ENCODE peak calls at places on chromosome 15, in four cellular contexts. One of them, this sample, is unnamed.
A peak's percentile ranks its signal among the peaks of the same experiment; 100 is the strongest.

GRCh38 chr15:32870240-32871033 is 152.6 kb downstream of the GREM1 start:
- DNase-seq in NCI-H1092: no peak
- DNase-seq in activated gamma-delta T cell treated with Interleukin-2 at 50 U/mL for 16 hours: no peak
- DNase-seq in BJ: peak; percentile 90
- DNase-seq in this sample: peak; percentile 92

GRCh38 chr15:92601940-92602593 is 53.5 kb downstream of the FAM174B start:
- DNase-seq in NCI-H1092: no peak
- DNase-seq in activated gamma-delta T cell treated with Interleukin-2 at 50 U/mL for 16 hours: no peak
- DNase-seq in BJ: no peak
- DNase-seq in this sample: no peak

GRCh38 chr15:77411614-77411976 is 8.3 kb downstream of the PEAK1 start:
- DNase-seq in NCI-H1092: no peak
- DNase-seq in activated gamma-delta T cell treated with Interleukin-2 at 50 U/mL for 16 hours: no peak
- DNase-seq in BJ: no peak
- DNase-seq in this sample: no peak

GRCh38 chr15:91140561-91140960 is 40.5 kb downstream of the SV2B start:
- DNase-seq in NCI-H1092: no peak
- DNase-seq in activated gamma-delta T cell treated with Interleukin-2 at 50 U/mL for 16 hours: no peak
- DNase-seq in BJ: no peak
- DNase-seq in this sample: no peak

GRCh38 chr15:94004697-94005096 is 226.7 kb upstream of the MCTP2 start:
- DNase-seq in NCI-H1092: no peak
- DNase-seq in activated gamma-delta T cell treated with Interleukin-2 at 50 U/mL for 16 hours: no peak
- DNase-seq in BJ: no peak
- DNase-seq in this sample: no peak

GRCh38 chr15:43376017-43376705 is 5.3 kb downstream of the TUBGCP4 start:
- DNase-seq in NCI-H1092: no peak
- DNase-seq in activated gamma-delta T cell treated with Interleukin-2 at 50 U/mL for 16 hours: peak; percentile 20
- DNase-seq in BJ: no peak
- DNase-seq in this sample: peak; percentile 47

GRCh38 chr15:64398575-64398974 is 10.9 kb downstream of the TRIP4 start:
- DNase-seq in NCI-H1092: no peak
- DNase-seq in activated gamma-delta T cell treated with Interleukin-2 at 50 U/mL for 16 hours: no peak
- DNase-seq in BJ: no peak
- DNase-seq in this sample: no peak

GRCh38 chr15:28904023-28904422 is 18.2 kb downstream of the APBA2 start:
- DNase-seq in NCI-H1092: no peak
- DNase-seq in activated gamma-delta T cell treated with Interleukin-2 at 50 U/mL for 16 hours: no peak
- DNase-seq in BJ: no peak
- DNase-seq in this sample: no peak

GRCh38 chr15:28002136-28002861 is 96.8 kb downstream of the OCA2 start:
- DNase-seq in NCI-H1092: no peak
- DNase-seq in activated gamma-delta T cell treated with Interleukin-2 at 50 U/mL for 16 hours: no peak
- DNase-seq in BJ: no peak
- DNase-seq in this sample: no peak

This sample was measured in fibroblast of pulmonary artery.